ENCODE peak calls at places on chromosomes 7 and 10, in nine cellular contexts. N, A, O, P, U, K, Q, F and M are unnamed samples.

GRCh38 chr7:68420342-68420750 is 1177.9 kb upstream of the AUTS2 start:
- DNase-seq in Q (no peak), U (no peak), P (no peak), K (no peak), O (no peak), A (no peak), F (no peak), N (no peak), M (no peak)

GRCh38 chr7:116354546-116355422 is 144.4 kb downstream of the TES start:
- DNase-seq in U (peak), O (peak), F (peak), A (peak), N (peak), Q (peak), K (peak), P (peak), M (peak)

GRCh38 chr10:71921319-71922027 is 42.7 kb upstream of the CHST3 start:
- DNase-seq in U (no peak), K (no peak), P (no peak), O (no peak), N (no peak), A (peak), Q (no peak), F (peak), M (peak)

GRCh38 chr10:30176182-30176581 is 116.8 kb upstream of the JCAD start:
- DNase-seq in U (no peak), N (no peak), A (no peak), F (no peak), P (peak), O (no peak), K (no peak), Q (no peak), M (no peak)

GRCh38 chr10:86284355-86285105 is 82.1 kb downstream of the GRID1 start:
- DNase-seq in K (peak), A (no peak), N (peak), P (no peak), Q (no peak), U (no peak), O (no peak), F (no peak), M (no peak)

GRCh38 chr7:132295198-132295597 is 281.1 kb downstream of the PLXNA4 start:
- DNase-seq in O (peak), K (no peak), P (no peak), Q (no peak), U (no peak), F (no peak), N (no peak), A (no peak), M (no peak)

GRCh38 chr7:4134631-4135030 is 547.5 kb upstream of the FOXK1 start:
- DNase-seq in A (no peak), N (peak), U (no peak), F (no peak), Q (no peak), P (no peak), O (no peak), K (peak), M (no peak)

GRCh38 chr10:78540355-78541076 is 506.9 kb downstream of the RPS24 start:
- DNase-seq in A (no peak), K (no peak), P (peak), O (no peak), N (no peak), Q (no peak), U (no peak), F (no peak), M (no peak)

GRCh38 chr10:72335394-72336258 is 19.1 kb downstream of the DNAJB12 start:
- DNase-seq in K (peak), O (peak), A (peak), P (peak), F (peak), U (no peak), N (peak), Q (peak), M (peak)

GRCh38 chr7:73418113-73418703 is 15.4 kb upstream of the FZD9 start:
- DNase-seq in U (no peak), P (no peak), N (no peak), K (no peak), O (no peak), Q (no peak), A (no peak), F (no peak), M (no peak)

GRCh38 chr7:50792342-50793114 is 9.8 kb upstream of the GRB10 start:
- DNase-seq in Q (peak), U (peak), N (peak), O (peak), P (peak), K (peak), F (peak), A (peak), M (peak)

GRCh38 chr7:149635561-149636329 is 137.6 kb downstream of the ZNF467 start:
- DNase-seq in P (no peak), O (no peak), K (no peak), Q (no peak), U (no peak), F (no peak), A (peak), N (no peak), M (no peak)

GRCh38 chr10:100600218-100600617 is 64.5 kb downstream of the HIF1AN start:
- DNase-seq in P (no peak), K (no peak), U (no peak), Q (no peak), F (no peak), N (no peak), O (no peak), A (no peak), M (no peak)

GRCh38 chr7:1842321-1843221 is 172.5 kb downstream of the ELFN1 start:
- DNase-seq in O (no peak), Q (no peak), K (no peak), N (peak), U (peak), P (no peak), A (no peak), F (no peak), M (no peak)

GRCh38 chr10:35219906-35220890 is 93.6 kb downstream of the CREM start:
- DNase-seq in K (no peak), O (no peak), F (no peak), P (peak), Q (no peak), N (no peak), A (no peak), U (no peak), M (no peak)

GRCh38 chr7:119959811-119960210 is 313.2 kb upstream of the KCND2 start:
- DNase-seq in A (no peak), Q (no peak), U (no peak), N (no peak), F (peak), P (peak), O (no peak), K (no peak), M (peak)

GRCh38 chr10:130230036-130230435 is 93.8 kb downstream of the GLRX3 start:
- DNase-seq in N (peak), U (no peak), P (no peak), A (no peak), F (no peak), Q (no peak), K (no peak), O (no peak), M (no peak)

GRCh38 chr7:107078517-107078966 is 34.0 kb downstream of the PRKAR2B start:
- DNase-seq in F (peak), K (no peak), P (peak), A (no peak), N (no peak), O (peak), Q (peak), U (peak), M (peak)

GRCh38 chr7:153170287-153170686 is 410.7 kb downstream of the ACTR3B start:
- DNase-seq in U (no peak), P (no peak), F (no peak), O (no peak), Q (no peak), N (no peak), K (no peak), A (no peak), M (no peak)

GRCh38 chr7:21939136-21939857 is 6.4 kb downstream of the CDCA7L start:
- DNase-seq in P (peak), Q (peak), U (peak), O (peak), K (no peak), A (no peak), F (peak), N (no peak), M (peak)

GRCh38 chr7:82164813-82165212 is 278.8 kb downstream of the CACNA2D1 start:
- DNase-seq in N (no peak), Q (no peak), K (no peak), O (peak), A (peak), F (peak), U (no peak), P (peak), M (peak)
- TF ChIP-seq CTCF in N (no peak), Q (no peak), K (no peak), O (peak), A (peak), F (peak), U (peak), P (peak), M (peak)

DNA sequence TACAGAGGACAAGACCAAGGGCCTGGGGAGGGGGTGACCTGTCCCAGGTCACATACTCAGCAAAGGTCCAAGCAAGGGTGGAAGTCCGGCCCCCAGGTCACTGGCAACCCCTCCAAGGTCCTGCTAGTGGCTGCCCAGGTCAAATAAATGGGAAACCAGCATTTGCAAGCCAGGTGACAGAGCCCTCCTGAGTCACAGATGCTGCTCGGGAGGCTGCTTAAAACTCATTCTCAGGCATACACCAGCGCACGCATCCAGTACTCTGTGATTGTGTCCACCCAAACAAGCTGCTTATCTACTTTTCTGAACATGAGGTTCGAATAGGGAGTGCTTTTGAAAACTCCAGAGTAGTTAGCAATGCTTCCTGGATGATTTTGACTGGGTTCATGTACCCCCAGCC is 130.6 kb downstream of the TAX1BP1 start:
- DNase-seq in P (no peak), Q (no peak), K (no peak), O (no peak), A (no peak), U (no peak), N (no peak), F (no peak), M (no peak)
- H3K4me3 ChIP-seq in P (no peak), Q (no peak), K (no peak), O (no peak), A (no peak), U (no peak), N (no peak), F (no peak), M (no peak)

GRCh38 chr7:102974366-102975236 is 61.8 kb downstream of the LRRC17 start:
- DNase-seq in K (no peak), F (no peak), N (no peak), Q (no peak), U (no peak), A (no peak), O (no peak), P (no peak), M (no peak)
- TF ChIP-seq CTCF in K (no peak), F (peak), N (no peak), Q (no peak), U (peak), A (no peak), O (no peak), P (no peak), M (peak)

DNA sequence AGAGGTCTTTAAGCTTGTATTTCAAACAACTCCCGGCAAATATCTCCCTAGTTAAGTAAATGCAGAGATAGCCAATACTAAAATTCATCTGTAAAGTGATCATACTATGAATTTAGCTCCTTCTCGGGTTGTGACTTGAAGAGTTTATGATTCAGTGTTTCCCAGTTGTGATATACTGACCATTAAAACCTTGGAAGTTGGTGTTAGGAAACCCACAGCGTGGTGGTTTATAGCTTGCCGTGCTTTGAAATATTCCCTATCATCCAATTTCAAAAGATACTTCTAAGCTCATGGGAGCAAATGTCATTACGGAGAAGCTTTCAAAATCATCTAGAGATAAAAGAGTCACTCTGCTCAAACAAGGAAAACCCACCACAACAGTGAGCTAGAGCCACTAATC is 171.6 kb downstream of the CSTF2T start:
- DNase-seq in N (no peak), Q (no peak), A (no peak), O (peak), P (no peak), K (no peak), F (peak), U (no peak), M (no peak)
- H3K4me3 ChIP-seq in N (no peak), Q (no peak), A (no peak), O (no peak), P (no peak), K (no peak), F (no peak), U (no peak), M (no peak)

GRCh38 chr10:111856631-111857030 is 326.9 kb downstream of the GPAM start:
- DNase-seq in P (no peak), Q (no peak), A (no peak), O (no peak), F (no peak), K (no peak), N (no peak), U (peak), M (no peak)
- TF ChIP-seq CTCF in P (peak), Q (no peak), A (no peak), O (no peak), F (peak), K (no peak), N (peak), U (no peak), M (no peak)

GRCh38 chr10:112201334-112201733 is 17.8 kb upstream of the GPAM start:
- DNase-seq in P (no peak), O (no peak), K (no peak), A (no peak), F (no peak), U (no peak), N (no peak), Q (no peak), M (no peak)

GRCh38 chr10:112203328-112204076 is 19.9 kb upstream of the GPAM start:
- DNase-seq in O (no peak), F (no peak), P (no peak), Q (no peak), N (no peak), K (no peak), A (no peak), U (no peak), M (no peak)

GRCh38 chr10:112202561-112203241 is 19.1 kb upstream of the GPAM start:
- DNase-seq in P (no peak), O (no peak), U (no peak), A (no peak), F (no peak), Q (no peak), N (no peak), K (no peak), M (no peak)

DNA sequence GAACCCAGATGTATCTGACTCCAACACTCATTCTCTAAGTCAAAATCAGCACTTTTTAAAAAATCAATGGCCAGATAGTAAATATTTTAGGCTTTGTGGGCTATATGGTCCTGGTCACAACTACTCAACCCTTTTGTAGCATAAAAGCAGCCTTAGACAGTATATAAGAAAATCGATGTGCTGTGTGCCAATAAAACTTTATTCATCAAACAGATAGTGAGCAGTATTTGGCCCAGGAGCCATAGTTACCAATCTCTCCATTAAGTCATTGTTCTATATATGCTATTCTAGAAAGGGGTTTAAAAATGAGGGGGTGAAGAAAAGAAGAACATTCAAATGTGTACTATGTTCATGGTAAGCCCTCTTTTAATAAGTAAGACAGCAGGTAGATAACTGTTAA is 18.5 kb upstream of the GPAM start:
- DNase-seq in U (no peak), P (no peak), Q (no peak), A (no peak), K (no peak), F (no peak), O (no peak), N (no peak), M (no peak)
- H3K4me3 ChIP-seq in U (no peak), P (no peak), Q (no peak), A (no peak), K (no peak), F (no peak), O (no peak), N (no peak), M (no peak)